ENCODE peak calls at places on chromosomes 11 and 22, in eight cellular contexts. G is H1, K is uterus, Y is Peyer's patch, R is adrenal gland, C is body of pancreas, D is IMR-90, J is A549. F is an unnamed sample.
A peak's percentile ranks its signal among the peaks of the same experiment; 100 is the strongest.

GRCh38 chr11:88689548-88690240 is 352.2 kb upstream of the CTSC start:
- DNase-seq in G (no peak), K (no peak), Y (no peak), R (no peak), C (peak; percentile 89), D (no peak), J (no peak), F (peak; percentile 27)

GRCh38 chr11:18088371-18088770 is 17.5 kb downstream of the SAAL1 start:
- DNase-seq in G (no peak), K (no peak), Y (no peak), R (no peak), C (no peak), D (no peak), J (no peak), F (no peak)

GRCh38 chr22:39686776-39687525 is 116.4 kb downstream of the CACNA1I start:
- DNase-seq in G (no peak), K (no peak), Y (no peak), R (no peak), C (no peak), D (no peak), J (no peak), F (no peak)

GRCh38 chr11:124900464-124900863 is 2.8 kb upstream of the ROBO4 start:
- DNase-seq in G (no peak), K (no peak), Y (no peak), R (peak; percentile 75), C (no peak), D (peak; percentile 93), J (peak; percentile 41), F (no peak)

GRCh38 chr11:28690746-28691145 is 582.6 kb downstream of the METTL15 start:
- DNase-seq in G (no peak), K (no peak), Y (no peak), R (no peak), C (no peak), D (peak; percentile 75), J (no peak), F (no peak)

GRCh38 chr11:99773646-99774045 is 752.9 kb downstream of the CNTN5 start:
- DNase-seq in G (no peak), K (no peak), Y (no peak), R (no peak), C (no peak), D (peak; percentile 60), J (no peak), F (no peak)

GRCh38 chr11:65817312-65817814 is 16.4 kb upstream of the SNX32 start:
- DNase-seq in G (no peak), K (no peak), Y (no peak), R (no peak), C (no peak), D (no peak), J (no peak), F (no peak)

GRCh38 chr11:131370901-131371790 is 731 bp downstream of the NTM start:
- DNase-seq in G (no peak), K (no peak), Y (no peak), R (no peak), C (no peak), D (no peak), J (no peak), F (no peak)

GRCh38 chr11:7019500-7020182 is 505 bp downstream of the ZNF214 start:
- DNase-seq in G (no peak), K (peak; percentile 27), Y (no peak), R (no peak), C (peak; percentile 8), D (peak; percentile 20), J (no peak), F (no peak)

GRCh38 chr11:11748706-11749365 is 92.9 kb upstream of the USP47 start:
- DNase-seq in G (no peak), K (no peak), Y (no peak), R (no peak), C (no peak), D (peak; percentile 41), J (no peak), F (no peak)

GRCh38 chr11:19080579-19080993 is 20.1 kb upstream of the MRGPRX2 start:
- DNase-seq in G (no peak), K (no peak), Y (no peak), R (peak; percentile 83), C (peak; percentile 93), D (peak; percentile 26), J (no peak), F (no peak)

GRCh38 chr11:17599460-17599925 is 52.4 kb downstream of the OTOG start:
- DNase-seq in G (no peak), K (no peak), Y (no peak), R (peak; percentile 29), C (no peak), D (no peak), J (no peak), F (peak; percentile 23)

GRCh38 chr22:33832558-33833151 is 87.6 kb downstream of the LARGE1 start:
- DNase-seq in G (no peak), K (no peak), Y (no peak), R (peak; percentile 74), C (peak; percentile 20), D (no peak), J (no peak), F (peak; percentile 52)

GRCh38 chr11:67119577-67120391 is 721 bp downstream of the KDM2A start:
- DNase-seq in G (no peak), K (peak; percentile 19), Y (peak; percentile 56), R (peak; percentile 64), C (peak; percentile 18), D (no peak), J (peak; percentile 48), F (no peak)

GRCh38 chr11:48051217-48051848 is 71.0 kb downstream of the PTPRJ start:
- DNase-seq in G (no peak), K (no peak), Y (no peak), R (no peak), C (no peak), D (peak; percentile 27), J (no peak), F (no peak)

GRCh38 chr11:122277553-122277952 is 161.5 kb upstream of the BLID start:
- DNase-seq in G (no peak), K (no peak), Y (no peak), R (no peak), C (no peak), D (no peak), J (no peak), F (no peak)

GRCh38 chr11:5288912-5289525 is 12.7 kb downstream of the OR51B4 start:
- DNase-seq in G (no peak), K (no peak), Y (no peak), R (no peak), C (no peak), D (peak; percentile 44), J (no peak), F (no peak)

GRCh38 chr11:73528420-73528819 is 69.5 kb downstream of the FAM168A start:
- DNase-seq in G (no peak), K (no peak), Y (no peak), R (no peak), C (no peak), D (no peak), J (no peak), F (no peak)

GRCh38 chr11:61522881-61523280 is 14.3 kb downstream of the LRRC10B start:
- DNase-seq in G (no peak), K (no peak), Y (no peak), R (no peak), C (no peak), D (no peak), J (no peak), F (no peak)
- H3K4me3 ChIP-seq in G (no peak overlapping the region), K (no peak overlapping the region), Y (no peak overlapping the region), R (no peak overlapping the region), C (no peak overlapping the region), D (no peak overlapping the region), J (no peak overlapping the region), F (no peak overlapping the region)

DNA sequence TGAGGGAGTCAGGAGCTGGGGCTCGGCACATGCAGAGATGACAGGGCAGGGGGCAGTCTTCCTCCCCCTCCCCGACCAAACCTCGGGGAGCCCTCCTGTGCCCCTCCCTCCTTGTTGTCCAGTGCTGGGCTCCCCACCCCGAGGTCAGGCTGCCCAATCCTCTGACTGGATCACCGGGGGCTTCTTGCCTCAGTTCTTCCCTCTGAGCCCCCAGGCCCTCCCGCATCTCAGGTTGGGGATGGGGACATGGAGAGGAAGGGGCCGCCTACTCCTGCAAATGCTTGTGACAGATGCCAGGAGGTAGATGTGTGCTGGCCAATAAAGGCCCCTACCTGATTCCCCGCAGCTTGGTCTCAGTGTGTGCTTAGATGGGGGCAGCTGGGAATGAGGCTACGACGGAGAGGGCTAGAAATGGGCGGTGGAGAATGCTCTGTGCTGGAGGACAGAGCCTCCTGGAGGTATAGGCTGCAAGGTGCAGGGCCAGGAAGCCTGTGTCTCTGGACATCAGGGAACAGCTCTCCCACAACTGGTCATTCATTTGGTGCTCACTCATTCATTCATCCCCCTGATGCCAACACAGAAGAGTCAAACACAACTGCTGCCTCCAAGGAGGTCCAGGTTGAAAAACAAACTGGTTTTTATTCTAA is 8.4 kb downstream of the RHBDD3 start:
- DNase-seq in G (no peak), K (no peak), Y (no peak), R (no peak), C (no peak), D (no peak), J (peak; percentile 34), F (no peak)
- TF ChIP-seq CTCF in G (peak; percentile 61), K (no peak), Y (no peak), R (no peak), C (no peak), D (no peak), J (no peak), F (no peak)

GRCh38 chr11:34052036-34052607 is 591 bp downstream of the CAPRIN1 start:
- DNase-seq in G (peak; percentile 53), K (peak; percentile 91), Y (peak; percentile 94), R (peak; percentile 94), C (peak; percentile 92), D (peak; percentile 84), J (peak; percentile 86), F (peak; percentile 93)
- TF ChIP-seq POLR2A in G (peak; percentile 64), K (no peak), Y (peak; percentile 41), R (no peak), C (no peak), D (peak; percentile 55), J (peak; percentile 56), F (no peak)

GRCh38 chr22:46758867-46759290 is 3.6 kb upstream of the TBC1D22A start:
- DNase-seq in G (peak; percentile 61), K (no peak), Y (peak; percentile 63), R (peak; percentile 82), C (peak; percentile 75), D (peak; percentile 63), J (peak; percentile 38), F (peak; percentile 76)
- H3K4me3 ChIP-seq in G (no peak overlapping the region), K (no peak overlapping the region), Y (peak overlapping the region; percentile 1), R (no peak overlapping the region), C (no peak overlapping the region), D (no peak overlapping the region), J (no peak overlapping the region), F (no peak overlapping the region)

DNA sequence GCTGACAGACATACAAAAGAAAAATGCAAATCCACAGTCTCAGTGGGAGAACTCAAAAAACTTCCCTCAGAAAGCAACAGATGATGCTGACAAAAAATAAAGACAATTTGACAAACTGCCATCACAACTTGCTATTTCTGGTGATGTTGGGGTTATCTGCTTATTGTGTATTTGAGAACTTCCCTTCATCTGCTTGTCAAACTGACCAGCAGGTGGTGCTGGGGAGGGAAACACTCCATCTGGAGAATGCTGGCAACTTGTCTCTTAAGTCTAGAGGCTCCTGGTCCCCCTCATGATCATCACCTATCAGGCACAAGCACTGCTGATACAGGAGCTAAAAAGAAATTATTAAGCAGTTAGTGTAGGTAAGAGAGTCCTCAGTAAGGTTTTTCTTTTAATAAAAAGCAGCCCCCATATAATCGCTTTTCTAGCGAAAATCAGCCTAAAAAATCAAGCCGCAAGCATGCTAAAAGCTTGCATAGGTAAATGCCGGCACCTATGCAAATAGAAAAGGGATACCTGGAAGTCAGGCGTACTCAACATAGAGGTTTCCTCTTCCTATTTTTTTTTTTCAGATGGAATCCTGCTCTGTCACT is 9.8 kb upstream of the FAM111B start:
- DNase-seq in G (no peak), K (peak; percentile 32), Y (peak; percentile 67), R (peak; percentile 86), C (peak; percentile 69), D (peak; percentile 62), J (no peak), F (peak; percentile 71)
- TF ChIP-seq CTCF in G (peak; percentile 43), K (peak; percentile 56), Y (peak; percentile 65), R (peak; percentile 60), C (peak; percentile 49), D (peak; percentile 69), J (peak; percentile 53), F (no peak)

F was measured in stomach.